ENCODE peak calls at places on chromosome 4, in nine cellular contexts. N is fibroblast of lung, M is cardiac fibroblast, T is natural killer cell, S is NB4, U is adrenal gland, X is GM06990, C is neural crest cell, I is GM13977. V is an unnamed sample.

GRCh38 chr4:141900841-141901240 is 264.5 kb downstream of the IL15 start:
- DNase-seq in N (no peak), M (no peak), T (no peak), S (no peak), U (no peak), X (no peak), C (no peak), I (no peak), V (no peak)

GRCh38 chr4:145531193-145531592 is 49.5 kb downstream of the SMAD1 start:
- DNase-seq in N (no peak), M (no peak), T (no peak), S (no peak), U (no peak), X (no peak), C (no peak), I (no peak), V (no peak)

GRCh38 chr4:159723341-159724048 is 620.6 kb downstream of the RAPGEF2 start:
- DNase-seq in N (peak), M (no peak), T (no peak), S (no peak), U (no peak), X (no peak), C (no peak), I (no peak), V (peak)

GRCh38 chr4:4784379-4784778 is 75.1 kb upstream of the MSX1 start:
- DNase-seq in N (no peak), M (no peak), T (no peak), S (no peak), U (no peak), X (no peak), C (no peak), I (no peak), V (no peak)

GRCh38 chr4:126269106-126269505 is 954.4 kb downstream of the FAT4 start:
- DNase-seq in N (peak), M (peak), T (no peak), S (no peak), U (no peak), X (no peak), C (no peak), I (no peak), V (no peak)

GRCh38 chr4:98027827-98028226 is 115.4 kb downstream of the STPG2 start:
- DNase-seq in N (peak), M (no peak), T (no peak), S (peak), U (no peak), X (no peak), C (no peak), I (no peak), V (peak)

GRCh38 chr4:20881658-20882057 is 181.4 kb downstream of the PACRGL start:
- DNase-seq in N (no peak), M (no peak), T (no peak), S (no peak), U (no peak), X (no peak), C (no peak), I (no peak), V (no peak)

GRCh38 chr4:121758896-121759568 is 5.9 kb downstream of the SMIM43 start:
- DNase-seq in N (no peak), M (peak), T (no peak), S (no peak), U (no peak), X (no peak), C (no peak), I (no peak), V (peak)

GRCh38 chr4:52051615-52052474 is 741 bp downstream of the SPATA18 start:
- DNase-seq in N (peak), M (peak), T (no peak), S (no peak), U (peak), X (peak), C (peak), I (peak), V (peak)

GRCh38 chr4:8832130-8832930 is 39.3 kb downstream of the HMX1 start:
- DNase-seq in N (no peak), M (peak), T (no peak), S (no peak), U (no peak), X (no peak), C (no peak), I (no peak), V (peak)

GRCh38 chr4:166377578-166377977 is 504.5 kb downstream of the TLL1 start:
- DNase-seq in N (no peak), M (no peak), T (no peak), S (no peak), U (no peak), X (no peak), C (no peak), I (no peak), V (no peak)

GRCh38 chr4:13546855-13547562 is 2.7 kb upstream of the NKX3-2 start:
- DNase-seq in N (no peak), M (no peak), T (no peak), S (peak), U (no peak), X (no peak), C (peak), I (peak), V (no peak)

GRCh38 chr4:38409852-38410251 is 254.1 kb upstream of the KLF3 start:
- DNase-seq in N (no peak), M (no peak), T (no peak), S (no peak), U (no peak), X (no peak), C (no peak), I (no peak), V (no peak)

GRCh38 chr4:30429813-30430466 is 290.2 kb upstream of the PCDH7 start:
- DNase-seq in N (peak), M (peak), T (no peak), S (no peak), U (no peak), X (peak), C (no peak), I (no peak), V (peak)

GRCh38 chr4:112109455-112110425 is 35.5 kb upstream of the FAM241A start:
- DNase-seq in N (peak), M (peak), T (no peak), S (peak), U (no peak), X (no peak), C (no peak), I (peak), V (peak)

GRCh38 chr4:7719354-7720174 is 220.1 kb downstream of the AFAP1 start:
- DNase-seq in N (peak), M (peak), T (peak), S (peak), U (peak), X (no peak), C (peak), I (peak), V (peak)

GRCh38 chr4:77617203-77617602 is 11.6 kb downstream of the CXCL13 start:
- DNase-seq in N (peak), M (no peak), T (no peak), S (peak), U (no peak), X (no peak), C (no peak), I (no peak), V (peak)

GRCh38 chr4:113292371-113293042 is 243.1 kb downstream of the ANK2 start:
- DNase-seq in N (peak), M (peak), T (no peak), S (no peak), U (no peak), X (no peak), C (peak), I (no peak), V (no peak)

GRCh38 chr4:138341739-138342415 is 99.7 kb upstream of the SLC7A11 start:
- DNase-seq in N (no peak), M (no peak), T (no peak), S (peak), U (no peak), X (peak), C (no peak), I (no peak), V (no peak)

GRCh38 chr4:114811564-114812360 is 213.2 kb downstream of the UGT8 start:
- DNase-seq in N (no peak), M (no peak), T (no peak), S (no peak), U (no peak), X (no peak), C (no peak), I (no peak), V (peak)

GRCh38 chr4:127575888-127576287 is 56.9 kb upstream of the INTU start:
- DNase-seq in N (no peak), M (no peak), T (no peak), S (no peak), U (no peak), X (no peak), C (no peak), I (no peak), V (no peak)

GRCh38 chr4:80264825-80265224 is 1.6 kb upstream of the FGF5 start:
- DNase-seq in N (no peak), M (no peak), T (no peak), S (no peak), U (no peak), X (no peak), C (no peak), I (no peak), V (no peak)

GRCh38 chr4:160872491-160872890 is 1291.3 kb downstream of the FSTL5 start:
- DNase-seq in N (no peak), M (no peak), T (no peak), S (no peak), U (no peak), X (no peak), C (no peak), I (no peak), V (no peak)

GRCh38 chr4:41260315-41260714 is 3.6 kb downstream of the UCHL1 start:
- DNase-seq in N (no peak), M (no peak), T (no peak), S (no peak), U (no peak), X (no peak), C (no peak), I (no peak), V (no peak)

GRCh38 chr4:71540749-71541269 is 202.0 kb downstream of the SLC4A4 start:
- DNase-seq in N (no peak), M (peak), T (no peak), S (peak), U (no peak), X (no peak), C (no peak), I (no peak), V (no peak)
- TF ChIP-seq CTCF in N (peak), M (peak), T (no peak), S (peak), U (no peak), X (peak), C (no peak), I (no peak), V (no peak)

DNA sequence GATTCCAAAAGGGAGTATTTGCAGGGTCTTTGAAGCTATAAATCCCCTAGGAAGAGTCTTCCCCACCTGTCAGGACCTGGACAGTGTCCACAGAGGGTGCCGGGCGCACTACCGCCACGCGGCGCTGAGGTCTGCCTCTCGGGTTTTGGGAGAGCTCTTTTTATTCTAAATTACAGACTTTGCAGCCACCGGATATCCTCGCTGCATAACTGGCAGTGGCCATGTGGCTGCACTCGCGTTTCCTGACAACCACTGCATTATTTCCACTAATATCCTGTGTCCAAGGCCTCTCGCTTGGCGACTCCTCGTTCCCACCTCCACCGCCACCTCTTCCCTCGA is 608 bp upstream of the TMEM131L start:
- DNase-seq in N (peak), M (peak), T (peak), S (peak), U (peak), X (no peak), C (peak), I (peak), V (peak)
- TF ChIP-seq CTCF in N (peak), M (peak), T (no peak), S (no peak), U (no peak), X (peak), C (peak), I (no peak), V (peak)

GRCh38 chr4:123672987-123673386 is 276.4 kb downstream of the SPRY1 start:
- DNase-seq in N (peak), M (peak), T (no peak), S (no peak), U (no peak), X (no peak), C (no peak), I (no peak), V (peak)

GRCh38 chr4:123673971-123674370 is 277.4 kb downstream of the SPRY1 start:
- DNase-seq in N (peak), M (no peak), T (no peak), S (no peak), U (no peak), X (no peak), C (no peak), I (no peak), V (no peak)

GRCh38 chr4:123674752-123675151 is 278.2 kb downstream of the SPRY1 start:
- DNase-seq in N (no peak), M (peak), T (no peak), S (no peak), U (no peak), X (no peak), C (no peak), I (no peak), V (no peak)

GRCh38 chr4:123667991-123668390 is 271.4 kb downstream of the SPRY1 start:
- DNase-seq in N (no peak), M (peak), T (no peak), S (no peak), U (no peak), X (no peak), C (no peak), I (no peak), V (no peak)

DNA sequence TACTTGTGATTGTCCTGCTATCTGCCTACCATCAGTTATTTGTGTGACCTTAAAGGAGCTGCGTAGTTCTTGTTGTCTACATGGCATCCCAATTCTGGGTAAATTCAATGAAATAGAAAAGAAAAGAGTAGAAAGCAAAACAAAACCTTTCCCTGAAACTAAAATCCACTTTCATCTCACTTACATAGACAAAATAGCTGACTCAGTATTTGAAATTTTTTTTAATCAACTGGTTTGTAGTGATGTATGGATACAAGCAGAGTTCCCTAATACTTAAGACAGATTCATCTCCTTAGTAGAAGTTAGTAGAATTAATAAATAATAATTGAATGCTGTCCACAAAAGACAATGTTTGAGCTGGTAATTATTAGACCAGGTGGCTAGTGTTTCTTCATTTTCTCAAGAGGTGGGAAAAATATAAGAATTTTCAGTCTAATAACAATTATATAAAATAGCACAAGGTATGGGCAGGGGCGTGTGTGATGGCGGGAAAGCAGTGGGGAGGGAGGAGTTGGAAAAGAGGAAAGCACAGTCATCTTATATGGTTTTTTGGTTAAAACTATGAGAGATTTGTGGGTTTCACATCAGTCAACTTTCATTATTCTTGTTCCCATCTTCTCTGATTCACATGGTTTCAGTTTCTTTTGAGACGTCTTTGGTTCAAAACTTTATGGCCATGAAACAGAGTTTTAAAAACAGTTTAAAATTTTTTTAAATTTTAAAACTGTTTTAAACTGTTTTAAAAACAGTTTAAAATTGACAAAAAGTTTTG is 275.2 kb downstream of the SPRY1 start:
- DNase-seq in N (peak), M (no peak), T (no peak), S (no peak), U (no peak), X (peak), C (no peak), I (peak), V (no peak)
- TF ChIP-seq CTCF in N (no peak), M (no peak), T (no peak), S (no peak), U (no peak), X (no peak), C (no peak), I (no peak), V (no peak)

GRCh38 chr4:109294006-109294405 is 8.5 kb downstream of the COL25A1 start:
- DNase-seq in N (no peak), M (peak), T (no peak), S (peak), U (no peak), X (peak), C (no peak), I (no peak), V (peak)
- TF ChIP-seq CTCF in N (peak), M (peak), T (peak), S (peak), U (no peak), X (peak), C (peak), I (peak), V (peak)